ENCODE peak calls at places on chromosomes 11 and 22, in five cellular contexts. P, O, F, X and N are unnamed samples. For H3K4me1, the result is how much of the 10 kb centered on the place peaks cover.

GRCh38 chr22:44192098-44192810 is 11.5 kb downstream of the PARVG start:
- DNase-seq in P (peak), O (peak), F (peak), X (peak), N (no peak)

GRCh38 chr11:75492181-75492820 is 33.4 kb downstream of the GDPD5 start:
- DNase-seq in P (no peak), O (no peak), X (no peak), F (peak), N (no peak)

GRCh38 chr11:9219115-9219514 is 46.0 kb downstream of the DENND5A start:
- DNase-seq in X (no peak), P (peak), O (no peak), F (no peak), N (no peak)

GRCh38 chr11:27183672-27184457 is 143.2 kb downstream of the BBOX1 start:
- DNase-seq in P (peak), F (peak), X (peak), O (peak), N (peak)

GRCh38 chr11:6443269-6444003 is 2.6 kb upstream of the HPX start:
- DNase-seq in P (peak), F (peak), X (no peak), O (peak), N (peak)

GRCh38 chr11:78289547-78290292 is 101.0 kb downstream of the USP35 start:
- DNase-seq in O (no peak), F (no peak), X (no peak), P (no peak), N (no peak)

GRCh38 chr11:88537613-88538012 is 200.1 kb upstream of the CTSC start:
- DNase-seq in F (peak), X (no peak), P (no peak), O (no peak), N (no peak)

GRCh38 chr11:96335389-96335788 is 7.6 kb downstream of the MAML2 start:
- DNase-seq in O (no peak), X (no peak), F (no peak), P (no peak), N (no peak)

GRCh38 chr11:126190792-126191191 is 20.7 kb downstream of the RPUSD4 start:
- DNase-seq in X (no peak), F (no peak), O (no peak), P (no peak), N (no peak)

GRCh38 chr11:86196291-86196690 is 48.3 kb upstream of the EED start:
- DNase-seq in F (no peak), O (no peak), P (no peak), X (no peak), N (no peak)

GRCh38 chr11:77665240-77665965 is 27.8 kb upstream of the CLNS1A start:
- DNase-seq in O (no peak), P (no peak), F (no peak), X (no peak), N (no peak)

GRCh38 chr11:114080219-114080618 is 20.7 kb downstream of the ZBTB16 start:
- DNase-seq in O (no peak), X (no peak), P (peak), F (no peak), N (no peak)

GRCh38 chr11:37718431-37718999 is 1120.5 kb upstream of the RAG2 start:
- DNase-seq in P (no peak), F (no peak), X (no peak), O (no peak), N (peak)

GRCh38 chr11:69683764-69684333 is 8.7 kb upstream of the LTO1 start:
- DNase-seq in X (no peak), O (no peak), P (peak), F (peak), N (no peak)

GRCh38 chr22:37639771-37640590 is 512 bp downstream of the SH3BP1 start:
- DNase-seq in O (peak), P (peak), F (no peak), X (no peak), N (no peak)

GRCh38 chr11:122330466-122330865 is 214.5 kb upstream of the BLID start:
- DNase-seq in F (no peak), P (no peak), X (no peak), O (no peak), N (no peak)

GRCh38 chr22:24437820-24438328 is 10.5 kb downstream of the ADORA2A start:
- DNase-seq in X (no peak), P (peak), O (peak), F (peak), N (no peak)

GRCh38 chr11:8833568-8834275 is 77.3 kb upstream of the AKIP1 start:
- DNase-seq in F (no peak), P (peak), X (no peak), O (no peak), N (no peak)

GRCh38 chr22:36379593-36380361 is 8.0 kb downstream of the MYH9 start:
- DNase-seq in F (peak), X (no peak), O (no peak), P (peak), N (peak)

GRCh38 chr11:98630736-98631135 is 390.0 kb upstream of the CNTN5 start:
- DNase-seq in F (no peak), X (no peak), P (no peak), O (no peak), N (no peak)

GRCh38 chr11:3642071-3642951 is 519 bp upstream of the ART5 start:
- DNase-seq in P (peak), X (peak), F (peak), O (peak), N (peak)

GRCh38 chr11:124612045-124612444 is 817 bp downstream of the PANX3 start:
- DNase-seq in X (no peak), F (no peak), P (no peak), O (no peak), N (no peak)

GRCh38 chr11:16607675-16608644 is 130.5 kb upstream of the C11orf58 start:
- DNase-seq in P (no peak), X (no peak), O (peak), F (no peak), N (peak)

GRCh38 chr11:100576044-100577021 is 110.8 kb upstream of the ARHGAP42 start:
- DNase-seq in X (peak), P (peak), O (peak), F (peak), N (peak)

GRCh38 chr11:24496728-24497396 is at the start of gene LUZP2:
- DNase-seq in P (peak), F (peak), O (peak), X (no peak), N (peak)

GRCh38 chr22:32920032-32920628 is 118.6 kb downstream of the TIMP3 start:
- DNase-seq in X (no peak), P (peak), F (no peak), O (peak), N (peak)

GRCh38 chr22:45064313-45065268 is 54.8 kb upstream of the PHF21B start:
- DNase-seq in P (peak), F (peak), O (no peak), X (no peak), N (no peak)

GRCh38 chr11:134622458-134622857 is 210.4 kb upstream of the B3GAT1 start:
- DNase-seq in F (no peak), O (no peak), P (no peak), X (no peak), N (no peak)

GRCh38 chr11:47726878-47727514 is 11.8 kb upstream of the AGBL2 start:
- DNase-seq in X (no peak), F (no peak), O (no peak), P (no peak), N (no peak)

GRCh38 chr11:133825156-133825555 is 20.2 kb downstream of the SPATA19 start:
- DNase-seq in O (no peak), X (no peak), P (no peak), F (no peak), N (no peak)

GRCh38 chr11:63813035-63813562 is at the start of gene SPINDOC:
- DNase-seq in P (peak), F (peak), X (no peak), O (peak), N (peak)

GRCh38 chr11:73797457-73797856 is 9.8 kb downstream of the MRPL48 start:
- DNase-seq in O (no peak), F (no peak), P (no peak), X (no peak), N (no peak)

GRCh38 chr11:120179071-120179672 is 31.7 kb upstream of the OAF start:
- DNase-seq in O (no peak), X (no peak), P (peak), F (no peak), N (no peak)
- H3K4me1 ChIP-seq in O (under half), X (under half), P (under half), F (under half), N (under half)

DNA sequence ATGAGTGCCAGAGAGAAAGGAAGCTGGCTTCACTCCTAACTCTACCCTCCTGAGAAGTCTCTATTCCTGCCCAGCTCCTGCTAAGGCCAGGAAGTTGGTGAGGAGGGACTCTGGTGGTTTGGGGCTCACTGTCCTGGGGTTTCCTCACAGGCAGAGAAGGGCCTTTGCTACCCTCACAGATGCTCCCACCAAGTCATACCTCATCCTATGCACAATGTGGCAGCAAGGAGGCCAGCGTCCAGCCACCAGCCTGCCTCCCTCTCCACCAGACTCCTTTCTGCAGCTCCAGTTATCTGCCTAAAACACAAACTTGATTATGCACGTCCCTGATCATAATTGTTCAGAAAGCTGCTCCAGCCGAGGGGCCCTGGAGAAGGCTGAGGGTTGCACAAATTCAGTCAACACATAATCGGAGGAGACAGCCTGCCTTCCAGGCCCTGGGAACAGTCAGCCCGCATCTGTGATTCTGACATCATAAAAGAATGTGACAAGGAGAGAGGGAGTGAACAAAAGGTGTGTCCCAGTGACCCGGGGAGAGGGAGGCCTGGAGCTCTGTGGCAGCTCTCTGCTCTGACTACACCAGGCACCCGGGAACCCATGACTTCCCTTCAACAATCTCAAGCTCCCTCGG is 28.8 kb downstream of the DKK3 start:
- DNase-seq in F (peak), O (peak), P (peak), X (no peak), N (peak)
- TF ChIP-seq EZH2phosphoT487 in F (no peak), O (no peak), P (no peak), X (no peak), N (no peak)

GRCh38 chr22:20220629-20221026 is 47.5 kb downstream of the RTN4R start:
- DNase-seq in P (no peak), O (no peak), F (no peak), X (no peak), N (no peak)
- H3K4me1 ChIP-seq in P (under half), O (under half), F (under half), X (under half), N (under half)

DNA sequence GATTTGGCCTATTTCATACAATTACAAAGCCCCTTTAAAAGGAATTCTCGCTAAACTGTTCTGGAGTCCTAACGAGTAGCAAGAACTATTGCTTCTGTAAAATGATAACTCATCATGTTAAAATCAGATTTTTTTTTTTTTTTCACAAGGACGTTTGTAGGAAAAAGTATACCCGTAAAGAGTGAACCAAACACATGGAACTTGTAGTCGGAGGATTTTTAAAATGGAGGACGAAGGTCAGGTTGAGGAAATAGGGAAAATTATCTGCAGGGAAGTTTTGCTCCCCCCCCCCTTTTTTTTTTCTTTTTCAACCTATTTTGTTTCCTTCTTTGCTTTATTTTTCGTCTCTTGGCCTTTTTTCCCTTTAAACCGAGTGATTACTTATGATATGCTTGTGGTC is 1.0 kb downstream of the HSD17B12 start:
- DNase-seq in P (peak), F (peak), O (no peak), X (no peak), N (peak)
- TF ChIP-seq EZH2phosphoT487 in P (no peak), F (no peak), O (no peak), X (no peak), N (no peak)

GRCh38 chr11:12717851-12718291 is 43.6 kb downstream of the TEAD1 start:
- DNase-seq in X (no peak), F (no peak), P (no peak), O (no peak), N (no peak)

GRCh38 chr11:12719221-12719620 is 45.0 kb downstream of the TEAD1 start:
- DNase-seq in O (no peak), P (no peak), F (no peak), X (no peak), N (no peak)

GRCh38 chr11:12715131-12715530 is 40.9 kb downstream of the TEAD1 start:
- DNase-seq in X (no peak), P (no peak), F (no peak), O (no peak), N (no peak)

GRCh38 chr11:12716816-12717215 is 42.6 kb downstream of the TEAD1 start:
- DNase-seq in X (no peak), O (no peak), P (no peak), F (no peak), N (no peak)

GRCh38 chr11:12715941-12716340 is 41.7 kb downstream of the TEAD1 start:
- DNase-seq in P (no peak), X (no peak), F (no peak), O (no peak), N (no peak)
- H3K4me1 ChIP-seq in P (under half), X (under half), F (under half), O (under half), N (under half)

GRCh38 chr11:118205979-118206611 is 18.7 kb downstream of the JAML start:
- DNase-seq in P (no peak), X (no peak), O (no peak), F (no peak), N (no peak)
- TF ChIP-seq EZH2phosphoT487 in P (no peak), X (no peak), O (no peak), F (no peak), N (no peak)